ENCODE peak calls at places on chromosomes 16 and 17, in nine cellular contexts. One of them, this sample, is unnamed.

GRCh38 chr17:19724501-19725420 is 8.4 kb upstream of the SLC47A2 start:
- DNase-seq in GDM1: no peak
- DNase-seq in non-pigmented ciliary epithelial cell: no peak
- DNase-seq in body of pancreas: peak; percentile 48
- DNase-seq in GM06990: no peak
- DNase-seq in neural progenitor cell: no peak
- DNase-seq in activated CD4-positive, alpha-beta T cell treated with anti-CD3 and anti-CD28 coated beads for 24 hours: peak; percentile 29
- DNase-seq in T-helper 2 cell: peak; percentile 34
- DNase-seq in stimulated activated CD8-positive, alpha-beta memory T cell treated with anti-CD3 and anti-CD28 coated beads, Interleukin-4, amount 100 ng/mL, for 4 hours: no peak
- DNase-seq in this sample: no peak

GRCh38 chr17:1398900-1399299 is 1.1 kb downstream of the YWHAE start:
- DNase-seq in T-helper 2 cell: no peak
- DNase-seq in non-pigmented ciliary epithelial cell: no peak
- DNase-seq in stimulated activated CD8-positive, alpha-beta memory T cell treated with anti-CD3 and anti-CD28 coated beads, Interleukin-4, amount 100 ng/mL, for 4 hours: no peak
- DNase-seq in GM06990: no peak
- DNase-seq in neural progenitor cell: peak; percentile 23
- DNase-seq in body of pancreas: no peak
- DNase-seq in activated CD4-positive, alpha-beta T cell treated with anti-CD3 and anti-CD28 coated beads for 24 hours: no peak
- DNase-seq in GDM1: no peak
- DNase-seq in this sample: no peak

GRCh38 chr17:15944720-15945492 is at the start of gene ADORA2B:
- DNase-seq in activated CD4-positive, alpha-beta T cell treated with anti-CD3 and anti-CD28 coated beads for 24 hours: peak; percentile 45
- DNase-seq in non-pigmented ciliary epithelial cell: no peak
- DNase-seq in GDM1: no peak
- DNase-seq in GM06990: peak; percentile 69
- DNase-seq in stimulated activated CD8-positive, alpha-beta memory T cell treated with anti-CD3 and anti-CD28 coated beads, Interleukin-4, amount 100 ng/mL, for 4 hours: no peak
- DNase-seq in neural progenitor cell: peak; percentile 89
- DNase-seq in body of pancreas: peak; percentile 65
- DNase-seq in T-helper 2 cell: peak; percentile 27
- DNase-seq in this sample: peak; percentile 16

GRCh38 chr17:66691644-66692500 is 143.0 kb upstream of the CACNG5 start:
- DNase-seq in stimulated activated CD8-positive, alpha-beta memory T cell treated with anti-CD3 and anti-CD28 coated beads, Interleukin-4, amount 100 ng/mL, for 4 hours: no peak
- DNase-seq in GDM1: no peak
- DNase-seq in non-pigmented ciliary epithelial cell: no peak
- DNase-seq in activated CD4-positive, alpha-beta T cell treated with anti-CD3 and anti-CD28 coated beads for 24 hours: no peak
- DNase-seq in GM06990: no peak
- DNase-seq in neural progenitor cell: no peak
- DNase-seq in body of pancreas: no peak
- DNase-seq in T-helper 2 cell: no peak
- DNase-seq in this sample: no peak

GRCh38 chr16:10964039-10964890 is 19.9 kb downstream of the CLEC16A start:
- DNase-seq in GDM1: peak; percentile 73
- DNase-seq in non-pigmented ciliary epithelial cell: no peak
- DNase-seq in activated CD4-positive, alpha-beta T cell treated with anti-CD3 and anti-CD28 coated beads for 24 hours: peak; percentile 83
- DNase-seq in body of pancreas: peak; percentile 84
- DNase-seq in neural progenitor cell: peak; percentile 90
- DNase-seq in stimulated activated CD8-positive, alpha-beta memory T cell treated with anti-CD3 and anti-CD28 coated beads, Interleukin-4, amount 100 ng/mL, for 4 hours: peak; percentile 71
- DNase-seq in GM06990: peak; percentile 82
- DNase-seq in T-helper 2 cell: peak; percentile 82
- DNase-seq in this sample: peak; percentile 46

GRCh38 chr16:89031715-89032659 is 55.0 kb upstream of the CBFA2T3 start:
- DNase-seq in GDM1: peak; percentile 92
- DNase-seq in GM06990: peak; percentile 70
- DNase-seq in neural progenitor cell: no peak
- DNase-seq in stimulated activated CD8-positive, alpha-beta memory T cell treated with anti-CD3 and anti-CD28 coated beads, Interleukin-4, amount 100 ng/mL, for 4 hours: peak; percentile 7
- DNase-seq in activated CD4-positive, alpha-beta T cell treated with anti-CD3 and anti-CD28 coated beads for 24 hours: peak; percentile 25
- DNase-seq in body of pancreas: no peak
- DNase-seq in non-pigmented ciliary epithelial cell: no peak
- DNase-seq in T-helper 2 cell: peak; percentile 26
- DNase-seq in this sample: no peak

GRCh38 chr17:82012482-82013295 is 10.0 kb downstream of the CENPX start:
- DNase-seq in activated CD4-positive, alpha-beta T cell treated with anti-CD3 and anti-CD28 coated beads for 24 hours: no peak
- DNase-seq in GM06990: no peak
- DNase-seq in body of pancreas: no peak
- DNase-seq in stimulated activated CD8-positive, alpha-beta memory T cell treated with anti-CD3 and anti-CD28 coated beads, Interleukin-4, amount 100 ng/mL, for 4 hours: no peak
- DNase-seq in GDM1: no peak
- DNase-seq in T-helper 2 cell: no peak
- DNase-seq in neural progenitor cell: no peak
- DNase-seq in non-pigmented ciliary epithelial cell: no peak
- DNase-seq in this sample: no peak

GRCh38 chr17:28948342-28948741 is 3.0 kb downstream of the PHF12 start:
- DNase-seq in neural progenitor cell: no peak
- DNase-seq in T-helper 2 cell: no peak
- DNase-seq in body of pancreas: no peak
- DNase-seq in GDM1: no peak
- DNase-seq in GM06990: no peak
- DNase-seq in non-pigmented ciliary epithelial cell: no peak
- DNase-seq in stimulated activated CD8-positive, alpha-beta memory T cell treated with anti-CD3 and anti-CD28 coated beads, Interleukin-4, amount 100 ng/mL, for 4 hours: no peak
- DNase-seq in activated CD4-positive, alpha-beta T cell treated with anti-CD3 and anti-CD28 coated beads for 24 hours: no peak
- DNase-seq in this sample: no peak

GRCh38 chr16:89026121-89026612 is 49.2 kb upstream of the CBFA2T3 start:
- DNase-seq in neural progenitor cell: no peak
- DNase-seq in T-helper 2 cell: no peak
- DNase-seq in body of pancreas: no peak
- DNase-seq in stimulated activated CD8-positive, alpha-beta memory T cell treated with anti-CD3 and anti-CD28 coated beads, Interleukin-4, amount 100 ng/mL, for 4 hours: peak; percentile 13
- DNase-seq in GM06990: peak; percentile 59
- DNase-seq in activated CD4-positive, alpha-beta T cell treated with anti-CD3 and anti-CD28 coated beads for 24 hours: peak; percentile 22
- DNase-seq in non-pigmented ciliary epithelial cell: no peak
- DNase-seq in GDM1: no peak
- DNase-seq in this sample: no peak

GRCh38 chr17:17028059-17028877 is 14.0 kb upstream of the MPRIP start:
- DNase-seq in GDM1: no peak
- DNase-seq in body of pancreas: peak; percentile 86
- DNase-seq in T-helper 2 cell: no peak
- DNase-seq in activated CD4-positive, alpha-beta T cell treated with anti-CD3 and anti-CD28 coated beads for 24 hours: no peak
- DNase-seq in non-pigmented ciliary epithelial cell: no peak
- DNase-seq in GM06990: no peak
- DNase-seq in stimulated activated CD8-positive, alpha-beta memory T cell treated with anti-CD3 and anti-CD28 coated beads, Interleukin-4, amount 100 ng/mL, for 4 hours: no peak
- DNase-seq in neural progenitor cell: peak; percentile 89
- DNase-seq in this sample: no peak

GRCh38 chr17:57861000-57861736 is 11.3 kb upstream of the MRPS23 start:
- DNase-seq in activated CD4-positive, alpha-beta T cell treated with anti-CD3 and anti-CD28 coated beads for 24 hours: no peak
- DNase-seq in T-helper 2 cell: no peak
- DNase-seq in body of pancreas: peak; percentile 91
- DNase-seq in neural progenitor cell: peak; percentile 41
- DNase-seq in stimulated activated CD8-positive, alpha-beta memory T cell treated with anti-CD3 and anti-CD28 coated beads, Interleukin-4, amount 100 ng/mL, for 4 hours: no peak
- DNase-seq in non-pigmented ciliary epithelial cell: no peak
- DNase-seq in GM06990: no peak
- DNase-seq in GDM1: peak; percentile 80
- DNase-seq in this sample: no peak

GRCh38 chr17:27239046-27239445 is 54.9 kb upstream of the WSB1 start:
- DNase-seq in GM06990: peak; percentile 54
- DNase-seq in body of pancreas: no peak
- DNase-seq in T-helper 2 cell: no peak
- DNase-seq in activated CD4-positive, alpha-beta T cell treated with anti-CD3 and anti-CD28 coated beads for 24 hours: no peak
- DNase-seq in GDM1: no peak
- DNase-seq in stimulated activated CD8-positive, alpha-beta memory T cell treated with anti-CD3 and anti-CD28 coated beads, Interleukin-4, amount 100 ng/mL, for 4 hours: no peak
- DNase-seq in neural progenitor cell: no peak
- DNase-seq in non-pigmented ciliary epithelial cell: no peak
- DNase-seq in this sample: no peak

GRCh38 chr16:31476305-31477219 is 4.6 kb downstream of the TGFB1I1 start:
- DNase-seq in neural progenitor cell: peak; percentile 52
- DNase-seq in stimulated activated CD8-positive, alpha-beta memory T cell treated with anti-CD3 and anti-CD28 coated beads, Interleukin-4, amount 100 ng/mL, for 4 hours: peak; percentile 74
- DNase-seq in non-pigmented ciliary epithelial cell: no peak
- DNase-seq in GM06990: peak; percentile 61
- DNase-seq in activated CD4-positive, alpha-beta T cell treated with anti-CD3 and anti-CD28 coated beads for 24 hours: peak; percentile 89
- DNase-seq in GDM1: no peak
- DNase-seq in body of pancreas: peak; percentile 94
- DNase-seq in T-helper 2 cell: peak; percentile 80
- DNase-seq in this sample: no peak

GRCh38 chr17:71764507-71764906 is 356.3 kb upstream of the SOX9 start:
- DNase-seq in neural progenitor cell: peak; percentile 74
- DNase-seq in stimulated activated CD8-positive, alpha-beta memory T cell treated with anti-CD3 and anti-CD28 coated beads, Interleukin-4, amount 100 ng/mL, for 4 hours: no peak
- DNase-seq in body of pancreas: peak; percentile 37
- DNase-seq in non-pigmented ciliary epithelial cell: no peak
- DNase-seq in activated CD4-positive, alpha-beta T cell treated with anti-CD3 and anti-CD28 coated beads for 24 hours: no peak
- DNase-seq in GDM1: no peak
- DNase-seq in T-helper 2 cell: no peak
- DNase-seq in GM06990: no peak
- DNase-seq in this sample: no peak

GRCh38 chr16:27511657-27512056 is 38.1 kb downstream of the GTF3C1 start:
- DNase-seq in non-pigmented ciliary epithelial cell: no peak
- DNase-seq in GDM1: no peak
- DNase-seq in GM06990: no peak
- DNase-seq in neural progenitor cell: no peak
- DNase-seq in stimulated activated CD8-positive, alpha-beta memory T cell treated with anti-CD3 and anti-CD28 coated beads, Interleukin-4, amount 100 ng/mL, for 4 hours: no peak
- DNase-seq in body of pancreas: no peak
- DNase-seq in activated CD4-positive, alpha-beta T cell treated with anti-CD3 and anti-CD28 coated beads for 24 hours: no peak
- DNase-seq in T-helper 2 cell: no peak
- DNase-seq in this sample: no peak

GRCh38 chr17:34980681-34981537 is 597 bp downstream of the LIG3 start:
- DNase-seq in non-pigmented ciliary epithelial cell: no peak
- DNase-seq in T-helper 2 cell: peak; percentile 19
- DNase-seq in neural progenitor cell: peak; percentile 82
- DNase-seq in GM06990: peak; percentile 75
- DNase-seq in activated CD4-positive, alpha-beta T cell treated with anti-CD3 and anti-CD28 coated beads for 24 hours: peak; percentile 54
- DNase-seq in GDM1: peak; percentile 80
- DNase-seq in body of pancreas: peak; percentile 73
- DNase-seq in stimulated activated CD8-positive, alpha-beta memory T cell treated with anti-CD3 and anti-CD28 coated beads, Interleukin-4, amount 100 ng/mL, for 4 hours: peak; percentile 48
- DNase-seq in this sample: peak; percentile 44

GRCh38 chr16:14131774-14132695 is 60.9 kb downstream of the MRTFB start:
- DNase-seq in T-helper 2 cell: no peak
- DNase-seq in body of pancreas: no peak
- DNase-seq in GM06990: no peak
- DNase-seq in stimulated activated CD8-positive, alpha-beta memory T cell treated with anti-CD3 and anti-CD28 coated beads, Interleukin-4, amount 100 ng/mL, for 4 hours: no peak
- DNase-seq in GDM1: no peak
- DNase-seq in activated CD4-positive, alpha-beta T cell treated with anti-CD3 and anti-CD28 coated beads for 24 hours: no peak
- DNase-seq in non-pigmented ciliary epithelial cell: no peak
- DNase-seq in neural progenitor cell: no peak
- DNase-seq in this sample: no peak